ENCODE peak calls at places on chromosome 13, in four cellular contexts. One of them, this sample, is unnamed.
A peak's percentile ranks its signal among the peaks of the same experiment; 100 is the strongest.

GRCh38 chr13:34867590-34867989 is 74.5 kb upstream of the NBEA start:
- DNase-seq in psoas muscle: no peak
- DNase-seq in CD8-positive, alpha-beta memory T cell: no peak
- DNase-seq in left ventricle myocardium inferior: no peak
- DNase-seq in this sample: no peak

GRCh38 chr13:51721485-51721884 is 82.5 kb downstream of the DHRS12 start:
- DNase-seq in psoas muscle: peak; percentile 23
- DNase-seq in left ventricle myocardium inferior: peak; percentile 34
- DNase-seq in CD8-positive, alpha-beta memory T cell: no peak
- DNase-seq in this sample: no peak

GRCh38 chr13:99281811-99282263 is 23.7 kb upstream of the GPR18 start:
- DNase-seq in CD8-positive, alpha-beta memory T cell: peak; percentile 36
- DNase-seq in psoas muscle: peak; percentile 74
- DNase-seq in left ventricle myocardium inferior: peak; percentile 62
- DNase-seq in this sample: peak; percentile 53

GRCh38 chr13:82467626-82468025 is 1414.6 kb downstream of the SLITRK1 start:
- DNase-seq in CD8-positive, alpha-beta memory T cell: no peak
- DNase-seq in psoas muscle: no peak
- DNase-seq in left ventricle myocardium inferior: no peak
- DNase-seq in this sample: no peak

GRCh38 chr13:61546413-61546812 is 130.8 kb upstream of the PCDH20 start:
- DNase-seq in CD8-positive, alpha-beta memory T cell: no peak
- DNase-seq in left ventricle myocardium inferior: no peak
- DNase-seq in psoas muscle: no peak
- DNase-seq in this sample: no peak

GRCh38 chr13:71578048-71578447 is 289.0 kb downstream of the DACH1 start:
- DNase-seq in left ventricle myocardium inferior: no peak
- DNase-seq in CD8-positive, alpha-beta memory T cell: no peak
- DNase-seq in psoas muscle: no peak
- DNase-seq in this sample: no peak

GRCh38 chr13:93260591-93260990 is 34.0 kb downstream of the GPC6 start:
- DNase-seq in left ventricle myocardium inferior: no peak
- DNase-seq in CD8-positive, alpha-beta memory T cell: no peak
- DNase-seq in psoas muscle: no peak
- DNase-seq in this sample: no peak

GRCh38 chr13:90445179-90445578 is 902.3 kb upstream of the MIR17HG start:
- DNase-seq in CD8-positive, alpha-beta memory T cell: no peak
- DNase-seq in psoas muscle: no peak
- DNase-seq in left ventricle myocardium inferior: no peak
- DNase-seq in this sample: no peak

GRCh38 chr13:29978211-29978610 is 127.8 kb upstream of the UBL3 start:
- DNase-seq in psoas muscle: no peak
- DNase-seq in CD8-positive, alpha-beta memory T cell: no peak
- DNase-seq in left ventricle myocardium inferior: no peak
- DNase-seq in this sample: no peak

GRCh38 chr13:31965361-31966066 is 66.1 kb upstream of the FRY start:
- DNase-seq in CD8-positive, alpha-beta memory T cell: no peak
- DNase-seq in left ventricle myocardium inferior: no peak
- DNase-seq in psoas muscle: no peak
- DNase-seq in this sample: no peak

GRCh38 chr13:53439439-53440225 is 411.0 kb downstream of the OLFM4 start:
- DNase-seq in left ventricle myocardium inferior: no peak
- DNase-seq in psoas muscle: no peak
- DNase-seq in CD8-positive, alpha-beta memory T cell: no peak
- DNase-seq in this sample: no peak

GRCh38 chr13:98599502-98600328 is 22.8 kb upstream of the STK24 start:
- DNase-seq in CD8-positive, alpha-beta memory T cell: no peak
- DNase-seq in left ventricle myocardium inferior: no peak
- DNase-seq in psoas muscle: no peak
- DNase-seq in this sample: no peak

GRCh38 chr13:80921556-80921955 is 580.6 kb upstream of the SPRY2 start:
- DNase-seq in psoas muscle: no peak
- DNase-seq in left ventricle myocardium inferior: no peak
- DNase-seq in CD8-positive, alpha-beta memory T cell: no peak
- DNase-seq in this sample: no peak

GRCh38 chr13:27481766-27482165 is 31.4 kb upstream of the MTIF3 start:
- DNase-seq in psoas muscle: peak; percentile 22
- DNase-seq in left ventricle myocardium inferior: peak; percentile 25
- DNase-seq in CD8-positive, alpha-beta memory T cell: no peak
- DNase-seq in this sample: no peak

GRCh38 chr13:109857803-109858202 is 71.4 kb upstream of the IRS2 start:
- DNase-seq in left ventricle myocardium inferior: no peak
- DNase-seq in psoas muscle: no peak
- DNase-seq in CD8-positive, alpha-beta memory T cell: no peak
- DNase-seq in this sample: no peak

GRCh38 chr13:80312012-80312704 is 28.8 kb downstream of the SPRY2 start:
- DNase-seq in left ventricle myocardium inferior: no peak
- DNase-seq in CD8-positive, alpha-beta memory T cell: no peak
- DNase-seq in psoas muscle: no peak
- DNase-seq in this sample: no peak

GRCh38 chr13:78022164-78022877 is 103.7 kb upstream of the EDNRB start:
- DNase-seq in left ventricle myocardium inferior: no peak
- DNase-seq in psoas muscle: no peak
- DNase-seq in CD8-positive, alpha-beta memory T cell: no peak
- DNase-seq in this sample: no peak

GRCh38 chr13:78182813-78183212 is 264.2 kb upstream of the EDNRB start:
- DNase-seq in CD8-positive, alpha-beta memory T cell: no peak
- DNase-seq in left ventricle myocardium inferior: no peak
- DNase-seq in psoas muscle: no peak
- DNase-seq in this sample: no peak

GRCh38 chr13:88281846-88282245 is 610.7 kb downstream of the SLITRK5 start:
- DNase-seq in psoas muscle: no peak
- DNase-seq in left ventricle myocardium inferior: no peak
- DNase-seq in CD8-positive, alpha-beta memory T cell: no peak
- DNase-seq in this sample: no peak

GRCh38 chr13:54511356-54511755 is 1482.7 kb downstream of the OLFM4 start:
- DNase-seq in CD8-positive, alpha-beta memory T cell: no peak
- DNase-seq in psoas muscle: no peak
- DNase-seq in left ventricle myocardium inferior: no peak
- DNase-seq in this sample: no peak

GRCh38 chr13:33152389-33152788 is 133.2 kb downstream of the STARD13 start:
- DNase-seq in left ventricle myocardium inferior: no peak
- DNase-seq in CD8-positive, alpha-beta memory T cell: no peak
- DNase-seq in psoas muscle: no peak
- DNase-seq in this sample: no peak

GRCh38 chr13:94305463-94305862 is 174.0 kb downstream of the DCT start:
- DNase-seq in CD8-positive, alpha-beta memory T cell: no peak
- DNase-seq in left ventricle myocardium inferior: no peak
- DNase-seq in psoas muscle: no peak
- DNase-seq in this sample: no peak

GRCh38 chr13:43107780-43108179 is 84.4 kb downstream of the DNAJC15 start:
- DNase-seq in CD8-positive, alpha-beta memory T cell: no peak
- DNase-seq in left ventricle myocardium inferior: no peak
- DNase-seq in psoas muscle: no peak
- DNase-seq in this sample: no peak

GRCh38 chr13:28136916-28137315 is 1.4 kb upstream of the PAN3 start:
- DNase-seq in left ventricle myocardium inferior: no peak
- DNase-seq in psoas muscle: no peak
- DNase-seq in CD8-positive, alpha-beta memory T cell: no peak
- DNase-seq in this sample: no peak

GRCh38 chr13:21297452-21297851 is 121.0 kb downstream of the MRPL57 start:
- DNase-seq in left ventricle myocardium inferior: no peak
- DNase-seq in psoas muscle: no peak
- DNase-seq in CD8-positive, alpha-beta memory T cell: no peak
- DNase-seq in this sample: no peak

GRCh38 chr13:70755411-70755810 is 647.2 kb upstream of the KLHL1 start:
- DNase-seq in psoas muscle: no peak
- DNase-seq in CD8-positive, alpha-beta memory T cell: no peak
- DNase-seq in left ventricle myocardium inferior: no peak
- DNase-seq in this sample: no peak

GRCh38 chr13:46297338-46297737 is 85.6 kb downstream of the LRRC63 start:
- DNase-seq in CD8-positive, alpha-beta memory T cell: no peak
- DNase-seq in psoas muscle: no peak
- DNase-seq in left ventricle myocardium inferior: no peak
- DNase-seq in this sample: no peak

GRCh38 chr13:40878321-40878720 is 88.9 kb downstream of the SLC25A15 start:
- DNase-seq in left ventricle myocardium inferior: no peak
- DNase-seq in CD8-positive, alpha-beta memory T cell: no peak
- DNase-seq in psoas muscle: no peak
- DNase-seq in this sample: no peak
- H3K9me3 ChIP-seq in left ventricle myocardium inferior: peaks cover 42% of the 10 kb centered on the region
- H3K9me3 ChIP-seq in CD8-positive, alpha-beta memory T cell: peaks cover 28% of the 10 kb centered on the region
- H3K9me3 ChIP-seq in psoas muscle: peaks cover 9% of the 10 kb centered on the region
- H3K9me3 ChIP-seq in this sample: peaks cover 5% of the 10 kb centered on the region

DNA sequence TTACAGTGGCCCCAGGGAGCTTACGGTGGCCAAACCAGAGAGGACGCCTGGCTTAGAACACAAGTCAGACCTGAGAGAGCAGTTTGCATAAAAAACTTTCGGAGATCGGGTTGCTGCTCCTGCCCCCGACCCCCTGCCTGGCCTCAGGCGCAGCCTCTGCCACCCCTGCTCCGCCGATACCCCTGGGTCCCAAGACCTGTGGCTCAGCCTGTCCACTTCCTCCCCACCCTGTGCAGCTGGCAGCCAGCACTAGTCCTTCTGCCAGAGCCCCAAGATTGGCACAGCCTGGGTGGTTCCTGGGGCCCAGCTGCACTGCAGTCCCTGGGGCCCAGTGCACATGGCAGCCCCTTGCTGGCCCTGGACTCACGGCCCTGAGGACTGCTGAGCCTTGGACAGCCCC is 56.2 kb upstream of the SOX1 start:
- DNase-seq in psoas muscle: no peak
- DNase-seq in left ventricle myocardium inferior: no peak
- DNase-seq in CD8-positive, alpha-beta memory T cell: no peak
- DNase-seq in this sample: no peak
- H3K9me3 ChIP-seq in psoas muscle: no peaks in the 10 kb centered on the region
- H3K9me3 ChIP-seq in left ventricle myocardium inferior: peaks cover 9% of the 10 kb centered on the region
- H3K9me3 ChIP-seq in CD8-positive, alpha-beta memory T cell: no peaks in the 10 kb centered on the region
- H3K9me3 ChIP-seq in this sample: no peaks in the 10 kb centered on the region

GRCh38 chr13:57935965-57936364 is 304.4 kb downstream of the PCDH17 start:
- DNase-seq in CD8-positive, alpha-beta memory T cell: no peak
- DNase-seq in psoas muscle: no peak
- DNase-seq in left ventricle myocardium inferior: no peak
- DNase-seq in this sample: no peak

GRCh38 chr13:57932071-57932470 is 300.5 kb downstream of the PCDH17 start:
- DNase-seq in psoas muscle: no peak
- DNase-seq in CD8-positive, alpha-beta memory T cell: no peak
- DNase-seq in left ventricle myocardium inferior: no peak
- DNase-seq in this sample: no peak

DNA sequence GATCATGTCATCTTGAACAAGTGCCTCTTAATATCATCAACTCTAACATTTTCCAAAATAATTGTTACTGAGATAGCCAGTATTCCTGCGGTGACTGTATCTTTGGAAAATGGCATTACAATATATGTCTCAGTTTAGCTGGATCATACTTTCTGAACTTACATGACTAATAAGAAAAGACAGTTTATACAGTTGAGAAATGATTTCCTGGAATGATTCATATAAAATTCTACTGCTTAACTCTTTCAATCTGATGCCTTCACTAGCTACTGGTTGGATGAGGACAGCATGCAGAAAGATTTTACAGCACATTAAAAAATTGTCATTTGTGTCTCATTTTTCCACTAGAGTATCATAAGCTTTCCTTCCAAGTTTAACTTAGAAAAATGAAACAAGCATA is 302.1 kb downstream of the PCDH17 start:
- DNase-seq in psoas muscle: no peak
- DNase-seq in CD8-positive, alpha-beta memory T cell: no peak
- DNase-seq in left ventricle myocardium inferior: no peak
- DNase-seq in this sample: no peak
- H3K9me3 ChIP-seq in psoas muscle: no peaks in the 10 kb centered on the region
- H3K9me3 ChIP-seq in CD8-positive, alpha-beta memory T cell: no peaks in the 10 kb centered on the region
- H3K9me3 ChIP-seq in left ventricle myocardium inferior: no peaks in the 10 kb centered on the region
- H3K9me3 ChIP-seq in this sample: no peaks in the 10 kb centered on the region

DNA sequence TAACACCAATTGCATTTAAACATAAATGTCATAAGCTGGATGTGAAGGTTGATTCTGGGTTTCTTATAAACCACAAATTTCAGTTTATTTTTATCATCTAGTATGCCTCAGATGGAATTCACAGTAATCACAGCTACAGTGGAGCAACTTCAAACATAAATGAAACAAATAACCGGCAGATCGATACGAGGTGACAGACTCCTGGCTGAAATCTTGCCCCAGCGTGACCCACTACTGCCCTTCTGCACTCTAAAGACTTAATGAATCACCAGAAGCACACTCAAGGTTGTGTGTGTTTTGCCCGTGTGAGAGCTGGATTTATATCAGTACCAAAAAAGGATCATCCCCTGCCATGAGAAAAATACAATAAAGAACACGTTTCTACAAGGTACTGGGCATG is 161.7 kb downstream of the KLF12 start:
- DNase-seq in psoas muscle: no peak
- DNase-seq in CD8-positive, alpha-beta memory T cell: no peak
- DNase-seq in left ventricle myocardium inferior: no peak
- DNase-seq in this sample: no peak
- H3K9me3 ChIP-seq in psoas muscle: no peaks in the 10 kb centered on the region
- H3K9me3 ChIP-seq in CD8-positive, alpha-beta memory T cell: no peaks in the 10 kb centered on the region
- H3K9me3 ChIP-seq in left ventricle myocardium inferior: no peaks in the 10 kb centered on the region
- H3K9me3 ChIP-seq in this sample: no peaks in the 10 kb centered on the region

DNA sequence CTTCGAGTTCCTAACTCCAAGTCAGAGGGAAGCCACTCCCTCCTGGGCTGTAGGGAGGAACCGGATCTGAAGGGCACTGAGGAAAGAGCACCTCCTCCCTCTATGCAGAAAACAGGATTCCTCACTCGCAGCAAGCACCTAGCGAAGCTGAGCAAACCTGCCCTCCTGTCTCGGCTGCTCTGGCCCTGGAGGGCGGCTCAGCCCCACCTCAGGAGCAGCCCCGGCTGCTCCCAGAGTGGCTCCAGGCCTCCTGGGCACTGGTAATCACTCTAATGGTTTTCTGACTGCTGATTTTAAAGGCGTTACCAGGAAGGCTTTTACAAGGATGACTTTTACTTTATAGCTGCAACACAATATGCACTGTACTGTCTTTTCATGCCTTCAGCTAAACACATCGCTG is 312.5 kb downstream of the TEX29 start:
- DNase-seq in CD8-positive, alpha-beta memory T cell: no peak
- DNase-seq in left ventricle myocardium inferior: no peak
- DNase-seq in psoas muscle: no peak
- DNase-seq in this sample: no peak
- H3K9me3 ChIP-seq in CD8-positive, alpha-beta memory T cell: no peaks in the 10 kb centered on the region
- H3K9me3 ChIP-seq in left ventricle myocardium inferior: no peaks in the 10 kb centered on the region
- H3K9me3 ChIP-seq in psoas muscle: no peaks in the 10 kb centered on the region
- H3K9me3 ChIP-seq in this sample: no peaks in the 10 kb centered on the region

DNA sequence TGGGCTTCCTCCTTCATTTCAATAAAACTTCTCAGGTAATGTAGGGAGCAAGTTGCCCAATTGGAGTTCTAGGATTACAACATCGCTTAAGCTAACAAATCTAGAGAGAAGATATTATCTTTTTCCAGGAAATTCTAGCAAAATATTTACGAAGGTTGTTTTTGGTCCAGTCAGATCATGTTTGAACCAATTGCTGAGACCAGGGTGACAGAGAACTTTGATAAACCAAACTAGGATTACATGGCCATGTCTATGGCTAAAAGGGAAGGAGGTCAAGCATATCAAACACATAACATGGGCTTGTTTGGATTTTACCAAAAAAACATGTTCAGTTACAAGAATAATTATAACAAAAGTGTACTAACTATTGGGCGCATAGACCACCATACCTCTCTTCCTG is 442.4 kb upstream of the SGCG start:
- DNase-seq in psoas muscle: no peak
- DNase-seq in left ventricle myocardium inferior: no peak
- DNase-seq in CD8-positive, alpha-beta memory T cell: no peak
- DNase-seq in this sample: no peak
- H3K9me3 ChIP-seq in psoas muscle: peaks cover 4% of the 10 kb centered on the region
- H3K9me3 ChIP-seq in left ventricle myocardium inferior: peaks cover 15% of the 10 kb centered on the region
- H3K9me3 ChIP-seq in CD8-positive, alpha-beta memory T cell: no peaks in the 10 kb centered on the region
- H3K9me3 ChIP-seq in this sample: no peaks in the 10 kb centered on the region

This sample was measured in T-helper 17 cell.